ENCODE peak calls at places on chromosomes 16 and 17, in six cellular contexts. One of them, this sample, is unnamed.

GRCh38 chr17:2937331-2938003 is 125.9 kb downstream of the OR1D5 start:
- DNase-seq in activated CD4-positive, alpha-beta T cell treated with anti-CD3 and anti-CD28 coated beads, Interleukin-2, amount 50 U/mL, for 1 hour: no peak
- DNase-seq in small intestine: no peak
- DNase-seq in iris pigment epithelial cell: no peak
- DNase-seq in astrocyte of the spinal cord: no peak
- DNase-seq in hypothalamus: no peak
- DNase-seq in this sample: no peak

GRCh38 chr17:63611354-63611753 is 10.7 kb downstream of the TACO1 start:
- DNase-seq in activated CD4-positive, alpha-beta T cell treated with anti-CD3 and anti-CD28 coated beads, Interleukin-2, amount 50 U/mL, for 1 hour: no peak
- DNase-seq in small intestine: no peak
- DNase-seq in iris pigment epithelial cell: no peak
- DNase-seq in astrocyte of the spinal cord: no peak
- DNase-seq in hypothalamus: no peak
- DNase-seq in this sample: no peak

GRCh38 chr17:80694992-80695912 is 150.6 kb downstream of the RPTOR start:
- DNase-seq in activated CD4-positive, alpha-beta T cell treated with anti-CD3 and anti-CD28 coated beads, Interleukin-2, amount 50 U/mL, for 1 hour: no peak
- DNase-seq in small intestine: peak
- DNase-seq in iris pigment epithelial cell: no peak
- DNase-seq in astrocyte of the spinal cord: no peak
- DNase-seq in hypothalamus: no peak
- DNase-seq in this sample: no peak

GRCh38 chr16:58499092-58499511 is 841 bp upstream of the NDRG4 start:
- DNase-seq in activated CD4-positive, alpha-beta T cell treated with anti-CD3 and anti-CD28 coated beads, Interleukin-2, amount 50 U/mL, for 1 hour: no peak
- DNase-seq in small intestine: no peak
- DNase-seq in iris pigment epithelial cell: no peak
- DNase-seq in astrocyte of the spinal cord: no peak
- DNase-seq in hypothalamus: no peak
- DNase-seq in this sample: no peak

GRCh38 chr16:30069575-30070462 is 4.3 kb downstream of the ALDOA start:
- DNase-seq in activated CD4-positive, alpha-beta T cell treated with anti-CD3 and anti-CD28 coated beads, Interleukin-2, amount 50 U/mL, for 1 hour: no peak
- DNase-seq in small intestine: no peak
- DNase-seq in iris pigment epithelial cell: no peak
- DNase-seq in astrocyte of the spinal cord: no peak
- DNase-seq in hypothalamus: peak
- DNase-seq in this sample: no peak

GRCh38 chr17:79951361-79952264 is 84.1 kb downstream of the TBC1D16 start:
- DNase-seq in activated CD4-positive, alpha-beta T cell treated with anti-CD3 and anti-CD28 coated beads, Interleukin-2, amount 50 U/mL, for 1 hour: no peak
- DNase-seq in small intestine: peak
- DNase-seq in iris pigment epithelial cell: peak
- DNase-seq in astrocyte of the spinal cord: peak
- DNase-seq in hypothalamus: peak
- DNase-seq in this sample: peak

GRCh38 chr17:19433240-19433639 is 22.2 kb downstream of the RNF112 start:
- DNase-seq in activated CD4-positive, alpha-beta T cell treated with anti-CD3 and anti-CD28 coated beads, Interleukin-2, amount 50 U/mL, for 1 hour: no peak
- DNase-seq in small intestine: no peak
- DNase-seq in iris pigment epithelial cell: no peak
- DNase-seq in astrocyte of the spinal cord: no peak
- DNase-seq in hypothalamus: no peak
- DNase-seq in this sample: no peak

GRCh38 chr17:18248300-18248731 is 10.2 kb downstream of the FLII start:
- DNase-seq in activated CD4-positive, alpha-beta T cell treated with anti-CD3 and anti-CD28 coated beads, Interleukin-2, amount 50 U/mL, for 1 hour: peak
- DNase-seq in small intestine: peak
- DNase-seq in iris pigment epithelial cell: peak
- DNase-seq in astrocyte of the spinal cord: peak
- DNase-seq in hypothalamus: peak
- DNase-seq in this sample: peak

GRCh38 chr17:72053069-72053846 is 67.6 kb upstream of the SOX9 start:
- DNase-seq in activated CD4-positive, alpha-beta T cell treated with anti-CD3 and anti-CD28 coated beads, Interleukin-2, amount 50 U/mL, for 1 hour: no peak
- DNase-seq in small intestine: no peak
- DNase-seq in iris pigment epithelial cell: no peak
- DNase-seq in astrocyte of the spinal cord: no peak
- DNase-seq in hypothalamus: peak
- DNase-seq in this sample: no peak

GRCh38 chr17:14165672-14166071 is 71.0 kb downstream of the CDRT15 start:
- DNase-seq in activated CD4-positive, alpha-beta T cell treated with anti-CD3 and anti-CD28 coated beads, Interleukin-2, amount 50 U/mL, for 1 hour: no peak
- DNase-seq in small intestine: peak
- DNase-seq in iris pigment epithelial cell: peak
- DNase-seq in astrocyte of the spinal cord: no peak
- DNase-seq in hypothalamus: no peak
- DNase-seq in this sample: peak

GRCh38 chr16:11212819-11213196 is 43.2 kb downstream of the SOCS1 start:
- DNase-seq in activated CD4-positive, alpha-beta T cell treated with anti-CD3 and anti-CD28 coated beads, Interleukin-2, amount 50 U/mL, for 1 hour: no peak
- DNase-seq in small intestine: no peak
- DNase-seq in iris pigment epithelial cell: no peak
- DNase-seq in astrocyte of the spinal cord: no peak
- DNase-seq in hypothalamus: no peak
- DNase-seq in this sample: no peak

This sample was measured in fibroblast of the aortic adventitia.